ENCODE peak calls at places on chromosomes 16 and 17, in seven cellular contexts. One of them, this sample, is unnamed.

GRCh38 chr17:43832976-43833829 is at the start of gene MPP3:
- DNase-seq in GM12878: no peak
- DNase-seq in testis: peak
- DNase-seq in left lung: peak
- DNase-seq in colonic mucosa: peak
- DNase-seq in omental fat pad: no peak
- DNase-seq in RWPE1: peak
- DNase-seq in this sample: no peak

GRCh38 chr16:868846-869822 is 68.6 kb upstream of the GNG13 start:
- DNase-seq in GM12878: no peak
- DNase-seq in testis: no peak
- DNase-seq in left lung: no peak
- DNase-seq in colonic mucosa: no peak
- DNase-seq in omental fat pad: no peak
- DNase-seq in RWPE1: no peak
- DNase-seq in this sample: no peak

GRCh38 chr16:88807142-88807625 is 3.6 kb downstream of the CDT1 start:
- DNase-seq in GM12878: no peak
- DNase-seq in testis: no peak
- DNase-seq in left lung: no peak
- DNase-seq in colonic mucosa: no peak
- DNase-seq in omental fat pad: no peak
- DNase-seq in RWPE1: no peak
- DNase-seq in this sample: no peak

GRCh38 chr16:3484328-3485096 is 10.8 kb downstream of the C16orf90 start:
- DNase-seq in GM12878: no peak
- DNase-seq in testis: no peak
- DNase-seq in left lung: no peak
- DNase-seq in colonic mucosa: no peak
- DNase-seq in omental fat pad: no peak
- DNase-seq in RWPE1: no peak
- DNase-seq in this sample: no peak

GRCh38 chr16:56645311-56645710 is 6.4 kb upstream of the MT1B start:
- DNase-seq in GM12878: no peak
- DNase-seq in testis: no peak
- DNase-seq in left lung: no peak
- DNase-seq in colonic mucosa: no peak
- DNase-seq in omental fat pad: no peak
- DNase-seq in RWPE1: no peak
- DNase-seq in this sample: no peak

GRCh38 chr17:43767713-43768059 is 9.1 kb upstream of the SOST start:
- DNase-seq in GM12878: no peak
- DNase-seq in testis: no peak
- DNase-seq in left lung: no peak
- DNase-seq in colonic mucosa: no peak
- DNase-seq in omental fat pad: no peak
- DNase-seq in RWPE1: no peak
- DNase-seq in this sample: no peak

GRCh38 chr17:32970281-32970680 is 21.4 kb upstream of the SPACA3 start:
- DNase-seq in GM12878: peak
- DNase-seq in testis: peak
- DNase-seq in left lung: no peak
- DNase-seq in colonic mucosa: no peak
- DNase-seq in omental fat pad: no peak
- DNase-seq in RWPE1: no peak
- DNase-seq in this sample: no peak

GRCh38 chr16:49494386-49495150 is 121.0 kb downstream of the C16orf78 start:
- DNase-seq in GM12878: no peak
- DNase-seq in testis: no peak
- DNase-seq in left lung: peak
- DNase-seq in colonic mucosa: no peak
- DNase-seq in omental fat pad: no peak
- DNase-seq in RWPE1: no peak
- DNase-seq in this sample: peak

GRCh38 chr17:17053446-17054379 is 11.5 kb downstream of the MPRIP start:
- DNase-seq in GM12878: no peak
- DNase-seq in testis: no peak
- DNase-seq in left lung: no peak
- DNase-seq in colonic mucosa: no peak
- DNase-seq in omental fat pad: no peak
- DNase-seq in RWPE1: no peak
- DNase-seq in this sample: no peak

GRCh38 chr16:89210904-89211515 is 6.5 kb upstream of the ZNF778 start:
- DNase-seq in GM12878: no peak
- DNase-seq in testis: no peak
- DNase-seq in left lung: no peak
- DNase-seq in colonic mucosa: no peak
- DNase-seq in omental fat pad: no peak
- DNase-seq in RWPE1: no peak
- DNase-seq in this sample: no peak

GRCh38 chr17:36980281-36980761 is 31.6 kb downstream of the AATF start:
- DNase-seq in GM12878: no peak
- DNase-seq in testis: no peak
- DNase-seq in left lung: no peak
- DNase-seq in colonic mucosa: no peak
- DNase-seq in omental fat pad: no peak
- DNase-seq in RWPE1: no peak
- DNase-seq in this sample: no peak

GRCh38 chr16:58085171-58085570 is 44.0 kb downstream of the CFAP20 start:
- DNase-seq in GM12878: no peak
- DNase-seq in testis: no peak
- DNase-seq in left lung: no peak
- DNase-seq in colonic mucosa: no peak
- DNase-seq in omental fat pad: no peak
- DNase-seq in RWPE1: no peak
- DNase-seq in this sample: no peak

GRCh38 chr16:86566601-86566965 is at the start of gene FOXC2:
- DNase-seq in GM12878: no peak
- DNase-seq in testis: peak
- DNase-seq in left lung: peak
- DNase-seq in colonic mucosa: peak
- DNase-seq in omental fat pad: no peak
- DNase-seq in RWPE1: peak
- DNase-seq in this sample: peak

GRCh38 chr16:1407749-1408148 is 6.8 kb downstream of the UNKL start:
- DNase-seq in GM12878: no peak
- DNase-seq in testis: peak
- DNase-seq in left lung: no peak
- DNase-seq in colonic mucosa: no peak
- DNase-seq in omental fat pad: no peak
- DNase-seq in RWPE1: no peak
- DNase-seq in this sample: no peak

GRCh38 chr16:932831-933330 is 37.9 kb downstream of the LMF1 start:
- DNase-seq in GM12878: no peak
- DNase-seq in testis: no peak
- DNase-seq in left lung: no peak
- DNase-seq in colonic mucosa: no peak
- DNase-seq in omental fat pad: no peak
- DNase-seq in RWPE1: no peak
- DNase-seq in this sample: no peak

GRCh38 chr16:23607740-23608139 is 11.6 kb upstream of the NDUFAB1 start:
- DNase-seq in GM12878: no peak
- DNase-seq in testis: no peak
- DNase-seq in left lung: no peak
- DNase-seq in colonic mucosa: no peak
- DNase-seq in omental fat pad: no peak
- DNase-seq in RWPE1: no peak
- DNase-seq in this sample: no peak

GRCh38 chr17:45705123-45706009 is 78.8 kb upstream of the CRHR1 start:
- DNase-seq in GM12878: no peak
- DNase-seq in testis: no peak
- DNase-seq in left lung: no peak
- DNase-seq in colonic mucosa: no peak
- DNase-seq in omental fat pad: no peak
- DNase-seq in RWPE1: peak
- DNase-seq in this sample: no peak

GRCh38 chr17:8820311-8821010 is 21.3 kb upstream of the MFSD6L start:
- DNase-seq in GM12878: no peak
- DNase-seq in testis: no peak
- DNase-seq in left lung: no peak
- DNase-seq in colonic mucosa: no peak
- DNase-seq in omental fat pad: no peak
- DNase-seq in RWPE1: no peak
- DNase-seq in this sample: peak

GRCh38 chr16:89334988-89335802 is 117.7 kb downstream of the ZNF778 start:
- DNase-seq in GM12878: no peak
- DNase-seq in testis: no peak
- DNase-seq in left lung: peak
- DNase-seq in colonic mucosa: no peak
- DNase-seq in omental fat pad: no peak
- DNase-seq in RWPE1: no peak
- DNase-seq in this sample: no peak

DNA sequence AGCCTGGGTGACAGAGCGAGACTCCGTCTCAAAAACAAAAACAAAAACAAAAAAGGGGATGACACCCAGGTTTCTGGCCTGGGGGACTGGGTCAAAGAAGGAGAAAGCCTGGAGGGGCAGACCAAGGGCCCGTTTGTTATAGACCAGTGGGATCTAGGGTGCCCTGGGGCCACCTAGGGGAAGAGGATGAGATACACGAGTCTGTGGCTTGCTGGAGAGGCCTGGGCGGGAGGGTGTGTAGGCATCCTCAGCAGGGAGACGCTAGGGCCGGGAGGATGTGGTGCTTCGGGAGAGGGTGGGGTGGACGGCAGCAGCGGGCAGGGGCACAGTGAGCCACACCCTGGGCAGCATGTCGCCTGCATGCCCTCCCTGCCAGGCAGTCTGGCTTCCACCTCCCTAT is 17.1 kb upstream of the CRK start:
- DNase-seq in GM12878: no peak
- DNase-seq in testis: no peak
- DNase-seq in left lung: no peak
- DNase-seq in colonic mucosa: no peak
- DNase-seq in omental fat pad: no peak
- DNase-seq in RWPE1: no peak
- DNase-seq in this sample: no peak
- TF ChIP-seq CTCF in GM12878: peak
- TF ChIP-seq CTCF in testis: no peak
- TF ChIP-seq CTCF in left lung: no peak
- TF ChIP-seq CTCF in colonic mucosa: no peak
- TF ChIP-seq CTCF in omental fat pad: no peak
- TF ChIP-seq CTCF in RWPE1: no peak
- TF ChIP-seq CTCF in this sample: no peak

DNA sequence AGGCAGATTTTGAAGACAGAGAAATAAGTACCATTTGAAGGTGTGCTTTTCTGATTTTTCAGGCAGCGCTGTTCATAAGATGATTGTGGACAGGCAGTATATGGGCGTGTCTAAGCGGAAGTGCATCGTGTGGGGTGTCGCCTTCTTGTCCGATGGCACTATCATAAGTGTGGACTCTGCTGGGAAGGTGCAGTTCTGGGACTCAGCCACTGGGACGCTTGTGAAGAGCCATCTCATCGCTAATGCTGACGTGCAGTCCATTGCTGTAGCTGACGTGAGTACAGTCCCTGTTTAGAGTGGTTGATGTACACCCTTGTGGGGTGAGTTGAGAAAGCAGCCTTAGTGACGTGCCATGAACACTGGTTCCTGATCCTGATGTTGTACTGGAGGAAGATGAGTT is 10.7 kb downstream of the UTP4 start:
- DNase-seq in GM12878: no peak
- DNase-seq in testis: no peak
- DNase-seq in left lung: no peak
- DNase-seq in colonic mucosa: peak
- DNase-seq in omental fat pad: no peak
- DNase-seq in RWPE1: no peak
- DNase-seq in this sample: no peak
- TF ChIP-seq CTCF in GM12878: no peak
- TF ChIP-seq CTCF in testis: no peak
- TF ChIP-seq CTCF in left lung: no peak
- TF ChIP-seq CTCF in colonic mucosa: peak
- TF ChIP-seq CTCF in omental fat pad: no peak
- TF ChIP-seq CTCF in RWPE1: no peak
- TF ChIP-seq CTCF in this sample: no peak

GRCh38 chr16:77041468-77041867 is 149.5 kb upstream of the MON1B start:
- DNase-seq in GM12878: no peak
- DNase-seq in testis: no peak
- DNase-seq in left lung: no peak
- DNase-seq in colonic mucosa: no peak
- DNase-seq in omental fat pad: no peak
- DNase-seq in RWPE1: no peak
- DNase-seq in this sample: no peak

GRCh38 chr16:77037696-77038347 is 153.2 kb upstream of the MON1B start:
- DNase-seq in GM12878: no peak
- DNase-seq in testis: no peak
- DNase-seq in left lung: no peak
- DNase-seq in colonic mucosa: no peak
- DNase-seq in omental fat pad: no peak
- DNase-seq in RWPE1: no peak
- DNase-seq in this sample: no peak

GRCh38 chr16:77043076-77043475 is 147.9 kb upstream of the MON1B start:
- DNase-seq in GM12878: no peak
- DNase-seq in testis: no peak
- DNase-seq in left lung: no peak
- DNase-seq in colonic mucosa: no peak
- DNase-seq in omental fat pad: no peak
- DNase-seq in RWPE1: peak
- DNase-seq in this sample: no peak
- TF ChIP-seq CTCF in GM12878: peak
- TF ChIP-seq CTCF in testis: no peak
- TF ChIP-seq CTCF in left lung: no peak
- TF ChIP-seq CTCF in colonic mucosa: no peak
- TF ChIP-seq CTCF in omental fat pad: no peak
- TF ChIP-seq CTCF in RWPE1: no peak
- TF ChIP-seq CTCF in this sample: peak

GRCh38 chr16:61936522-61936921 is 99.7 kb downstream of the CDH8 start:
- DNase-seq in GM12878: no peak
- DNase-seq in testis: no peak
- DNase-seq in left lung: no peak
- DNase-seq in colonic mucosa: no peak
- DNase-seq in omental fat pad: no peak
- DNase-seq in RWPE1: no peak
- DNase-seq in this sample: no peak
- TF ChIP-seq CTCF in GM12878: no peak
- TF ChIP-seq CTCF in testis: no peak
- TF ChIP-seq CTCF in left lung: no peak
- TF ChIP-seq CTCF in colonic mucosa: no peak
- TF ChIP-seq CTCF in omental fat pad: no peak
- TF ChIP-seq CTCF in RWPE1: no peak
- TF ChIP-seq CTCF in this sample: peak

DNA sequence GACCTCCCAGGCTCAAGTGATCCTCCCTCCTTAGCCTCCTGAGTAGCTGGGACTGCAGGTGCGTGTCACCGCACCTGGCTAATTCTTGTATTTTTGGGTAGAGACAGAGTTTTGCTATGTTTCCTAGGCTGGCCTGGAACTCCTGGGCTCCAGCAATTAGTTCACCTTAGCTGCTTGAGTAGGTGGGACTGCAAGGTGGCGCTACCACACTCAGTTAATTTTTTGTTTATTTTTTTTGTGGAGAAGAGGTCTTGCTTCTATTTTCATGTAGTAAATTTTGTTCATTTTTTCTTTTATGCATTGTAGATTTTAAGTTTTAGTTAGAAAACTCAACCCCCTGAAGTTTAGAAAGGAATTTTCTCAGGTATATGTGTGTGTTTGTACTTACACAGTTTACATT is 21.7 kb downstream of the RNF135 start:
- DNase-seq in GM12878: no peak
- DNase-seq in testis: no peak
- DNase-seq in left lung: no peak
- DNase-seq in colonic mucosa: no peak
- DNase-seq in omental fat pad: no peak
- DNase-seq in RWPE1: no peak
- DNase-seq in this sample: no peak
- TF ChIP-seq CTCF in GM12878: no peak
- TF ChIP-seq CTCF in testis: no peak
- TF ChIP-seq CTCF in left lung: no peak
- TF ChIP-seq CTCF in colonic mucosa: no peak
- TF ChIP-seq CTCF in omental fat pad: no peak
- TF ChIP-seq CTCF in RWPE1: no peak
- TF ChIP-seq CTCF in this sample: no peak